ENCODE peak calls at places on chromosomes 3 and 15, in ten cellular contexts. H is lower lobe of right lung, W is IMR-90, A is A549, Y is K562, V is HepG2, N is mammary epithelial cell, G is astrocyte, E is heart left ventricle, B is adrenal gland. M is an unnamed sample.

GRCh38 chr3:15527031-15527459 is 5.5 kb upstream of the COLQ start:
- DNase-seq in H (no peak), W (peak), A (no peak), Y (peak), V (peak), N (no peak), G (no peak), E (no peak), B (peak), M (no peak)

GRCh38 chr3:183275418-183275817 is 22.4 kb downstream of the B3GNT5 start:
- DNase-seq in H (no peak), W (peak), A (peak), Y (no peak), V (no peak), N (peak), G (peak), E (no peak), B (peak), M (peak)

GRCh38 chr3:7877312-7877711 is 624.3 kb upstream of the LMCD1 start:
- DNase-seq in H (no peak), W (no peak), A (no peak), Y (no peak), V (no peak), N (no peak), G (no peak), E (no peak), B (no peak), M (no peak)

GRCh38 chr15:88487796-88488523 is 20.5 kb downstream of the MRPS11 start:
- DNase-seq in H (no peak), W (peak), A (no peak), Y (no peak), V (no peak), N (no peak), G (no peak), E (no peak), B (no peak), M (no peak)

GRCh38 chr15:40731034-40731433 is 24.0 kb downstream of the RMDN3 start:
- DNase-seq in H (no peak), W (no peak), A (no peak), Y (no peak), V (no peak), N (no peak), G (no peak), E (no peak), B (no peak), M (peak)

GRCh38 chr3:15892828-15893227 is 95.0 kb upstream of the ANKRD28 start:
- DNase-seq in H (no peak), W (peak), A (no peak), Y (no peak), V (no peak), N (no peak), G (peak), E (no peak), B (no peak), M (no peak)

GRCh38 chr3:120894285-120894684 is 13.7 kb upstream of the STXBP5L start:
- DNase-seq in H (no peak), W (no peak), A (peak), Y (no peak), V (no peak), N (peak), G (peak), E (no peak), B (peak), M (no peak)

GRCh38 chr15:68417897-68418296 is 14.1 kb downstream of the ITGA11 start:
- DNase-seq in H (no peak), W (peak), A (no peak), Y (no peak), V (no peak), N (no peak), G (peak), E (no peak), B (no peak), M (no peak)

GRCh38 chr3:194879991-194880939 is 194.6 kb downstream of the FAM43A start:
- DNase-seq in H (no peak), W (peak), A (no peak), Y (no peak), V (no peak), N (no peak), G (peak), E (peak), B (peak), M (peak)

GRCh38 chr3:59877679-59878427 is 828.0 kb upstream of the CFAP20DC start:
- DNase-seq in H (no peak), W (peak), A (no peak), Y (no peak), V (no peak), N (peak), G (peak), E (no peak), B (no peak), M (no peak)

GRCh38 chr3:134239538-134239937 is 11.1 kb downstream of the RYK start:
- DNase-seq in H (no peak), W (peak), A (no peak), Y (no peak), V (no peak), N (no peak), G (no peak), E (no peak), B (no peak), M (no peak)

GRCh38 chr15:38651328-38652038 is 86.9 kb upstream of the RASGRP1 start:
- DNase-seq in H (no peak), W (no peak), A (no peak), Y (no peak), V (no peak), N (peak), G (no peak), E (no peak), B (no peak), M (no peak)

GRCh38 chr3:38325256-38325655 is 21.3 kb upstream of the XYLB start:
- DNase-seq in H (no peak), W (no peak), A (no peak), Y (no peak), V (no peak), N (no peak), G (no peak), E (no peak), B (no peak), M (no peak)

GRCh38 chr15:96270581-96271172 is 59.8 kb upstream of the NR2F2 start:
- DNase-seq in H (no peak), W (peak), A (peak), Y (no peak), V (peak), N (peak), G (peak), E (no peak), B (no peak), M (no peak)

GRCh38 chr3:46481636-46482035 is 16.1 kb upstream of the RTP3 start:
- DNase-seq in H (no peak), W (no peak), A (no peak), Y (no peak), V (no peak), N (no peak), G (no peak), E (no peak), B (no peak), M (no peak)

GRCh38 chr3:71109241-71109976 is 474.1 kb downstream of the FOXP1 start:
- DNase-seq in H (no peak), W (peak), A (no peak), Y (no peak), V (no peak), N (peak), G (peak), E (no peak), B (no peak), M (no peak)

GRCh38 chr3:116135462-116135861 is 309.8 kb downstream of the LSAMP start:
- DNase-seq in H (no peak), W (peak), A (no peak), Y (no peak), V (no peak), N (peak), G (peak), E (peak), B (peak), M (no peak)

GRCh38 chr3:49718419-49719213 is 868 bp downstream of the AMIGO3 start:
- DNase-seq in H (no peak), W (no peak), A (no peak), Y (no peak), V (no peak), N (no peak), G (no peak), E (no peak), B (no peak), M (no peak)

GRCh38 chr3:189947948-189948723 is 172.6 kb downstream of the P3H2 start:
- DNase-seq in H (no peak), W (peak), A (peak), Y (no peak), V (no peak), N (peak), G (no peak), E (no peak), B (no peak), M (peak)

GRCh38 chr15:31343831-31344230 is 17.2 kb downstream of the KLF13 start:
- DNase-seq in H (no peak), W (no peak), A (no peak), Y (no peak), V (no peak), N (no peak), G (no peak), E (no peak), B (no peak), M (no peak)

GRCh38 chr15:63994073-63994600 is 52.1 kb downstream of the DAPK2 start:
- DNase-seq in H (no peak), W (no peak), A (no peak), Y (no peak), V (no peak), N (no peak), G (no peak), E (peak), B (peak), M (peak)

GRCh38 chr3:106963446-106963845 is 413.8 kb upstream of the CCDC54 start:
- DNase-seq in H (no peak), W (peak), A (no peak), Y (no peak), V (no peak), N (no peak), G (peak), E (no peak), B (peak), M (no peak)

GRCh38 chr15:75335313-75335704 is 554 bp upstream of the COMMD4 start:
- DNase-seq in H (no peak), W (no peak), A (no peak), Y (no peak), V (no peak), N (peak), G (no peak), E (no peak), B (no peak), M (no peak)

GRCh38 chr3:129068291-129068886 is 7.8 kb downstream of the GP9 start:
- DNase-seq in H (no peak), W (no peak), A (no peak), Y (no peak), V (no peak), N (no peak), G (no peak), E (no peak), B (no peak), M (no peak)

GRCh38 chr15:41727143-41727542 is 47.1 kb upstream of the MAPKBP1 start:
- DNase-seq in H (no peak), W (peak), A (no peak), Y (no peak), V (no peak), N (no peak), G (peak), E (no peak), B (peak), M (no peak)

GRCh38 chr15:40308844-40309189 is 1.1 kb upstream of the PLCB2 start:
- DNase-seq in H (peak), W (no peak), A (no peak), Y (peak), V (no peak), N (no peak), G (no peak), E (no peak), B (no peak), M (no peak)

GRCh38 chr15:35994861-35995260 is 448.9 kb upstream of the DPH6 start:
- DNase-seq in H (no peak), W (no peak), A (no peak), Y (no peak), V (no peak), N (no peak), G (no peak), E (no peak), B (no peak), M (no peak)

GRCh38 chr3:40355410-40355809 is 31.6 kb upstream of the ENTPD3 start:
- DNase-seq in H (no peak), W (no peak), A (no peak), Y (no peak), V (no peak), N (no peak), G (no peak), E (no peak), B (no peak), M (no peak)

GRCh38 chr3:140093742-140094141 is 158.8 kb downstream of the CLSTN2 start:
- DNase-seq in H (no peak), W (peak), A (no peak), Y (no peak), V (no peak), N (peak), G (peak), E (peak), B (peak), M (peak)

GRCh38 chr15:77538793-77539487 is 93.8 kb downstream of the LINGO1 start:
- DNase-seq in H (peak), W (no peak), A (no peak), Y (no peak), V (no peak), N (no peak), G (no peak), E (no peak), B (no peak), M (no peak)

GRCh38 chr3:50671331-50671730 is 3.4 kb upstream of the DOCK3 start:
- DNase-seq in H (no peak), W (peak), A (peak), Y (no peak), V (no peak), N (peak), G (peak), E (no peak), B (no peak), M (peak)

GRCh38 chr3:178785961-178786360 is 249.7 kb downstream of the KCNMB2 start:
- DNase-seq in H (no peak), W (no peak), A (no peak), Y (no peak), V (no peak), N (peak), G (no peak), E (no peak), B (no peak), M (no peak)

GRCh38 chr3:187223799-187224198 is 26.5 kb downstream of the RTP1 start:
- DNase-seq in H (no peak), W (peak), A (no peak), Y (no peak), V (no peak), N (peak), G (peak), E (no peak), B (no peak), M (no peak)

GRCh38 chr15:51620647-51621046 is 1.9 kb downstream of the DMXL2 start:
- DNase-seq in H (no peak), W (no peak), A (no peak), Y (no peak), V (no peak), N (no peak), G (no peak), E (no peak), B (no peak), M (no peak)

GRCh38 chr3:167350245-167350862 is 29.7 kb downstream of the ZBBX start:
- DNase-seq in H (no peak), W (no peak), A (peak), Y (no peak), V (peak), N (peak), G (peak), E (no peak), B (no peak), M (peak)

GRCh38 chr3:154956815-154957214 is 123.3 kb upstream of the MME start:
- DNase-seq in H (no peak), W (no peak), A (no peak), Y (no peak), V (no peak), N (peak), G (no peak), E (no peak), B (no peak), M (no peak)

GRCh38 chr3:154955907-154956533 is 124.1 kb upstream of the MME start:
- DNase-seq in H (no peak), W (no peak), A (no peak), Y (no peak), V (no peak), N (no peak), G (no peak), E (no peak), B (no peak), M (no peak)

GRCh38 chr3:154952538-154952937 is 127.6 kb upstream of the MME start:
- DNase-seq in H (no peak), W (no peak), A (no peak), Y (no peak), V (no peak), N (no peak), G (no peak), E (no peak), B (no peak), M (no peak)

GRCh38 chr3:154953538-154953937 is 126.6 kb upstream of the MME start:
- DNase-seq in H (no peak), W (no peak), A (no peak), Y (no peak), V (no peak), N (no peak), G (no peak), E (no peak), B (no peak), M (no peak)

GRCh38 chr3:154954750-154955149 is 125.4 kb upstream of the MME start:
- DNase-seq in H (no peak), W (peak), A (peak), Y (peak), V (no peak), N (peak), G (no peak), E (no peak), B (no peak), M (peak)
- TF ChIP-seq CTCF in H (peak), W (peak), A (no peak), Y (peak), V (no peak), N (peak), G (peak), E (no peak), B (no peak), M (peak)

GRCh38 chr15:60546764-60547163 is 67.8 kb upstream of the ICE2 start:
- DNase-seq in H (no peak), W (no peak), A (no peak), Y (no peak), V (no peak), N (no peak), G (no peak), E (no peak), B (no peak), M (no peak)

GRCh38 chr15:60551147-60551780 is 72.3 kb upstream of the ICE2 start:
- DNase-seq in H (no peak), W (no peak), A (no peak), Y (no peak), V (no peak), N (no peak), G (no peak), E (no peak), B (no peak), M (no peak)

GRCh38 chr15:60551781-60552161 is 72.8 kb upstream of the ICE2 start:
- DNase-seq in H (no peak), W (no peak), A (peak), Y (no peak), V (no peak), N (peak), G (no peak), E (no peak), B (no peak), M (no peak)

GRCh38 chr15:60544581-60545115 is 65.7 kb upstream of the ICE2 start:
- DNase-seq in H (no peak), W (no peak), A (no peak), Y (no peak), V (no peak), N (no peak), G (no peak), E (no peak), B (no peak), M (no peak)

GRCh38 chr15:60548101-60548500 is 69.2 kb upstream of the ICE2 start:
- DNase-seq in H (no peak), W (no peak), A (no peak), Y (no peak), V (no peak), N (no peak), G (no peak), E (no peak), B (no peak), M (no peak)
- H3K4me3 ChIP-seq in H (no peak), W (no peak), A (no peak), Y (no peak), V (no peak), N (no peak), G (no peak), E (no peak), B (no peak), M (no peak)

GRCh38 chr3:44965165-44965564 is 10.8 kb downstream of the ZDHHC3 start:
- DNase-seq in H (no peak), W (no peak), A (no peak), Y (no peak), V (no peak), N (no peak), G (no peak), E (no peak), B (no peak), M (no peak)

GRCh38 chr3:44969170-44969569 is 6.8 kb downstream of the ZDHHC3 start:
- DNase-seq in H (no peak), W (no peak), A (no peak), Y (no peak), V (no peak), N (no peak), G (no peak), E (no peak), B (no peak), M (no peak)

GRCh38 chr3:44968447-44968858 is 7.5 kb downstream of the ZDHHC3 start:
- DNase-seq in H (no peak), W (no peak), A (no peak), Y (no peak), V (no peak), N (no peak), G (no peak), E (no peak), B (no peak), M (no peak)

GRCh38 chr3:44969779-44970178 is 6.2 kb downstream of the ZDHHC3 start:
- DNase-seq in H (no peak), W (no peak), A (no peak), Y (no peak), V (no peak), N (no peak), G (no peak), E (no peak), B (no peak), M (no peak)

GRCh38 chr3:44966795-44967278 is 9.1 kb downstream of the ZDHHC3 start:
- DNase-seq in H (no peak), W (no peak), A (no peak), Y (peak), V (no peak), N (peak), G (no peak), E (no peak), B (no peak), M (no peak)
- H3K27ac ChIP-seq in H (no peak), W (no peak), A (no peak), Y (peak), V (no peak), N (peak), G (no peak), E (no peak), B (no peak), M (peak)

DNA sequence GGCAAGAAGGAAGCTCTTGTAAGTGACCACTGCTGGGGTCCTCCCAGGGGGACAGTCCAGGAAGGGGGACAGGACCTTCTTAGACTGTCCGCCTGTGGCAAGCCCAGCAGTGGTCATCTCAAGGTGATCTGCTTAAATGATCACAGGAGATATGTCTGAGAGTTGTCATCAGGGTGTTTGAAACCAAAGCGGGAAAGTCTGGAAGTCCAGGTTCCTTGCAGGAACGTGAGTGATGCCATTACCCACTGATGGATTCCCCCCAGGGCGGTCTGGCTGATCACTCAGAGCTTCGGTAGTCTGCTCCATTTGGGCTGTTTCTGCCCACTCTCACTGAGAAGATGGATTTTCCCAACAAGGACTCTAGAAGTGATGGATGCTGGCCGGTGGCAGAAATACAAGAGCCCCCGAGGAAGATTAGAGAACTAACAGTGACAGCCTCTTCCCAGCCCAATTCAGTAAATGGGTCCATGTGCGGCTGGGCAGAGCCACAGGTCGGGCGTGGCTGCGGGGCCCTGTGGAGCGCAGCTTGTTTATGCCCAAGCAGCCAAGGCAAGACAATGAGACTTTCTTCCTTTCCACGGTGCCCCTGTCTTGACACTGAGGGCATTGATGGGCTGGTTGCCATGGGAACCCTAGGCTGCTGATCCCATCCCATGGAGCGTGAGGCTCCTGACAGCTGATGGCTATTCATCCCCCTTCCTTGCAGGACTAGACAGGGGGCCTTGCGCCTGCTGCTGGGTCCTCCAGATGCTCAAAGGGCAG is 9.5 kb downstream of the PCSK6 start:
- DNase-seq in H (no peak), W (no peak), A (no peak), Y (no peak), V (no peak), N (no peak), G (no peak), E (no peak), B (no peak), M (no peak)
- TF ChIP-seq CTCF in H (no peak), W (no peak), A (no peak), Y (no peak), V (no peak), N (no peak), G (no peak), E (no peak), B (no peak), M (no peak)